ENCODE peak calls at places on chromosomes 4 and X, in five cellular contexts. D is breast epithelium, T is SW480, H is AG10803, U is lung. G is an unnamed sample.

GRCh38 chrX:151973262-151973661 is 1.2 kb downstream of the GABRE start:
- DNase-seq in D (no peak), U (no peak), H (peak), T (no peak), G (no peak)

GRCh38 chrX:9205599-9206223 is 171.8 kb upstream of the FAM9B start:
- DNase-seq in H (no peak), U (no peak), T (no peak), D (no peak), G (no peak)

GRCh38 chr4:184177271-184177670 is 40.4 kb downstream of the ENPP6 start:
- DNase-seq in U (no peak), T (no peak), D (no peak), H (no peak), G (no peak)

GRCh38 chr4:48141048-48141447 is 7.0 kb upstream of the TXK start:
- DNase-seq in U (no peak), D (no peak), H (peak), T (peak), G (peak)

GRCh38 chr4:186078977-186079697 is 10.2 kb downstream of the TLR3 start:
- DNase-seq in T (no peak), D (no peak), H (no peak), U (no peak), G (no peak)

GRCh38 chr4:40886931-40887330 is 137.2 kb downstream of the NSUN7 start:
- DNase-seq in U (no peak), T (no peak), H (no peak), D (no peak), G (no peak)

GRCh38 chr4:108396900-108397299 is 223.5 kb upstream of the RPL34 start:
- DNase-seq in D (no peak), U (no peak), T (peak), H (no peak), G (no peak)

GRCh38 chr4:124321370-124321769 is 391.2 kb downstream of the ANKRD50 start:
- DNase-seq in T (no peak), H (no peak), D (no peak), U (no peak), G (no peak)

GRCh38 chrX:135434258-135435138 is 12.8 kb downstream of the SMIM10L2A start:
- DNase-seq in U (no peak), D (no peak), H (no peak), T (no peak), G (no peak)

GRCh38 chr4:107304699-107305286 is 268.7 kb upstream of the DKK2 start:
- DNase-seq in H (no peak), U (no peak), D (no peak), T (no peak), G (no peak)

GRCh38 chr4:17723648-17724047 is 57.8 kb downstream of the FAM184B start:
- DNase-seq in T (no peak), U (no peak), H (no peak), D (no peak), G (no peak)

GRCh38 chr4:133084421-133084820 is 64.7 kb upstream of the PCDH10 start:
- DNase-seq in U (no peak), H (no peak), D (no peak), T (no peak), G (no peak)

GRCh38 chr4:103996059-103996458 is 276.3 kb upstream of the TACR3 start:
- DNase-seq in T (peak), U (no peak), D (no peak), H (no peak), G (peak)

GRCh38 chr4:142703694-142704309 is 142.3 kb downstream of the INPP4B start:
- DNase-seq in U (no peak), H (no peak), T (no peak), D (no peak), G (no peak)

GRCh38 chr4:177681902-177682301 is 239.7 kb upstream of the AGA start:
- DNase-seq in H (no peak), D (no peak), T (no peak), U (no peak), G (no peak)

GRCh38 chr4:98958065-98958464 is 29.1 kb upstream of the EIF4E start:
- DNase-seq in D (no peak), T (no peak), U (no peak), H (no peak), G (no peak)

GRCh38 chr4:99809326-99809725 is 7.3 kb upstream of the DAPP1 start:
- DNase-seq in T (no peak), H (peak), U (no peak), D (no peak), G (no peak)

GRCh38 chr4:39732728-39733127 is 34.8 kb downstream of the UBE2K start:
- DNase-seq in D (no peak), H (peak), T (no peak), U (no peak), G (no peak)

GRCh38 chr4:72604324-72604723 is 35.3 kb upstream of the ADAMTS3 start:
- DNase-seq in H (no peak), U (no peak), T (no peak), D (peak), G (no peak)